ENCODE peak calls at places on chromosomes 13 and 19, in four cellular contexts. G, D, O and Q are unnamed samples.
A peak's percentile ranks its signal among the peaks of the same experiment; 100 is the strongest.

GRCh38 chr19:49528211-49528771 is 488 bp downstream of the RCN3 start:
- DNase-seq in G (peak; percentile 86), D (no peak), O (no peak), Q (no peak)

GRCh38 chr19:50313812-50314536 is 15.2 kb downstream of the KCNC3 start:
- DNase-seq in G (no peak), D (no peak), O (no peak), Q (no peak)

GRCh38 chr13:33761744-33762143 is 56.2 kb upstream of the RFC3 start:
- DNase-seq in G (peak; percentile 11), D (no peak), O (no peak), Q (no peak)

GRCh38 chr13:28337196-28338045 is 157.5 kb downstream of the FLT1 start:
- DNase-seq in G (peak; percentile 91), D (no peak), O (no peak), Q (no peak)

GRCh38 chr13:44021422-44021821 is 141.7 kb downstream of the LACC1 start:
- DNase-seq in G (no peak), D (no peak), O (no peak), Q (no peak)

GRCh38 chr13:76823969-76824368 is 62.2 kb downstream of the KCTD12 start:
- DNase-seq in G (no peak), D (no peak), O (no peak), Q (no peak)

GRCh38 chr13:65719831-65720230 is 1510.3 kb downstream of the PCDH9 start:
- DNase-seq in G (no peak), D (no peak), O (no peak), Q (no peak)

GRCh38 chr13:112434032-112434431 is 57.9 kb downstream of the SPACA7 start:
- DNase-seq in G (no peak), D (no peak), O (no peak), Q (peak; percentile 68)